ENCODE peak calls at places on chromosomes 11 and 22, in eight cellular contexts. O is CD8-positive, alpha-beta T cell; L is adrenal gland; F is PC-3; P is A549; Z is psoas muscle; W is right lobe of liver; I is HAP-1. Y is an unnamed sample. For H3K4me1, the result is how much of the 10 kb centered on the place peaks cover.

GRCh38 chr22:34604312-34604711 is 461.6 kb upstream of the ISX start:
- DNase-seq in F (no peak), L (no peak), W (no peak), P (no peak), I (no peak), O (no peak), Z (no peak), Y (no peak)

GRCh38 chr11:66119348-66120133 is 49.5 kb downstream of the PACS1 start:
- DNase-seq in W (no peak), F (peak), I (no peak), P (peak), Z (no peak), L (peak), O (no peak), Y (peak)

GRCh38 chr11:70067591-70068341 is 10.4 kb upstream of the ANO1 start:
- DNase-seq in I (no peak), L (no peak), O (no peak), W (no peak), F (peak), P (no peak), Z (no peak), Y (no peak)

GRCh38 chr22:49077036-49077393 is 750.7 kb downstream of the BRD1 start:
- DNase-seq in W (no peak), O (no peak), I (no peak), F (no peak), P (no peak), L (no peak), Z (peak), Y (no peak)

GRCh38 chr11:44138980-44139379 is 43.5 kb downstream of the EXT2 start:
- DNase-seq in W (no peak), I (no peak), L (no peak), O (no peak), Z (no peak), P (no peak), F (no peak), Y (peak)

GRCh38 chr11:33021937-33022336 is 6.3 kb downstream of the DEPDC7 start:
- DNase-seq in F (no peak), L (no peak), P (no peak), Z (no peak), W (no peak), O (no peak), I (no peak), Y (no peak)

GRCh38 chr11:19524171-19524671 is 188.4 kb upstream of the NAV2 start:
- DNase-seq in L (peak), O (no peak), F (no peak), Z (no peak), P (no peak), W (peak), I (no peak), Y (no peak)

GRCh38 chr22:50002791-50003190 is 9.8 kb downstream of the IL17REL start:
- DNase-seq in F (no peak), I (no peak), L (no peak), P (no peak), W (no peak), O (no peak), Z (no peak), Y (peak)

GRCh38 chr22:44538518-44539315 is 40.7 kb upstream of the RTL6 start:
- DNase-seq in W (no peak), Z (no peak), L (no peak), O (no peak), I (no peak), F (no peak), P (no peak), Y (no peak)

GRCh38 chr11:35064114-35064800 is 74.7 kb upstream of the CD44 start:
- DNase-seq in P (no peak), F (no peak), L (no peak), Z (no peak), W (no peak), I (no peak), O (no peak), Y (peak)

GRCh38 chr11:101390539-101390938 is 193.3 kb downstream of the TRPC6 start:
- DNase-seq in Z (no peak), F (peak), O (no peak), L (no peak), W (no peak), I (no peak), P (no peak), Y (no peak)

GRCh38 chr11:76314741-76315090 is 66.2 kb downstream of the THAP12 start:
- DNase-seq in L (no peak), P (no peak), I (no peak), O (no peak), F (peak), W (no peak), Z (no peak), Y (peak)

GRCh38 chr11:122319011-122319410 is 203.0 kb upstream of the BLID start:
- DNase-seq in F (no peak), Z (no peak), L (no peak), P (no peak), O (no peak), I (no peak), W (no peak), Y (no peak)

GRCh38 chr11:34242037-34242625 is 115.7 kb downstream of the ABTB2 start:
- DNase-seq in L (no peak), Z (no peak), I (no peak), F (no peak), O (no peak), P (peak), W (no peak), Y (peak)

GRCh38 chr11:44301856-44302231 is 8.1 kb downstream of the ALX4 start:
- DNase-seq in O (no peak), F (peak), P (peak), W (no peak), I (no peak), L (peak), Z (no peak), Y (no peak)

GRCh38 chr11:13487661-13488030 is 8.2 kb downstream of the PTH start:
- DNase-seq in W (no peak), Z (no peak), I (no peak), L (no peak), P (peak), F (peak), O (peak), Y (no peak)

GRCh38 chr11:104372111-104372510 is 208.2 kb upstream of the PDGFD start:
- DNase-seq in O (no peak), L (no peak), I (no peak), P (no peak), F (no peak), Z (no peak), W (no peak), Y (no peak)

GRCh38 chr22:50084085-50084484 is 1.1 kb downstream of the MLC1 start:
- DNase-seq in Z (no peak), P (no peak), I (no peak), L (no peak), F (no peak), O (no peak), W (no peak), Y (no peak)

GRCh38 chr11:1150769-1151365 is 6.9 kb upstream of the MUC5AC start:
- DNase-seq in I (no peak), W (peak), Z (no peak), L (no peak), F (peak), P (no peak), O (no peak), Y (peak)

GRCh38 chr11:88814076-88814475 is 251.7 kb downstream of the GRM5 start:
- DNase-seq in I (no peak), Z (no peak), P (no peak), L (no peak), O (no peak), F (no peak), W (no peak), Y (no peak)

GRCh38 chr11:47233989-47234668 is 14.5 kb downstream of the ACP2 start:
- DNase-seq in F (peak), W (no peak), P (peak), Z (peak), I (no peak), O (no peak), L (peak), Y (peak)

GRCh38 chr11:104286129-104286528 is 122.2 kb upstream of the PDGFD start:
- DNase-seq in O (no peak), P (no peak), I (no peak), Z (no peak), F (no peak), L (no peak), W (no peak), Y (no peak)

GRCh38 chr11:120306519-120307242 is 18.4 kb upstream of the TLCD5 start:
- DNase-seq in P (peak), F (peak), W (no peak), Z (no peak), I (peak), O (no peak), L (peak), Y (peak)

GRCh38 chr11:4511846-4512245 is 29.4 kb downstream of the OR52K1 start:
- DNase-seq in O (no peak), L (no peak), P (no peak), F (no peak), I (no peak), W (no peak), Z (no peak), Y (no peak)

GRCh38 chr22:40387758-40388157 is 17.4 kb downstream of the SGSM3 start:
- DNase-seq in P (no peak), L (no peak), W (no peak), I (no peak), O (no peak), Z (no peak), F (peak), Y (no peak)

GRCh38 chr11:69486773-69487266 is 5.4 kb downstream of the LINC01488 start:
- DNase-seq in P (no peak), L (no peak), W (peak), F (no peak), Z (peak), I (no peak), O (no peak), Y (no peak)

GRCh38 chr11:40338739-40339138 is 1120.7 kb downstream of the LRRC4C start:
- DNase-seq in W (no peak), O (no peak), P (no peak), F (peak), I (no peak), Z (no peak), L (no peak), Y (peak)

DNA sequence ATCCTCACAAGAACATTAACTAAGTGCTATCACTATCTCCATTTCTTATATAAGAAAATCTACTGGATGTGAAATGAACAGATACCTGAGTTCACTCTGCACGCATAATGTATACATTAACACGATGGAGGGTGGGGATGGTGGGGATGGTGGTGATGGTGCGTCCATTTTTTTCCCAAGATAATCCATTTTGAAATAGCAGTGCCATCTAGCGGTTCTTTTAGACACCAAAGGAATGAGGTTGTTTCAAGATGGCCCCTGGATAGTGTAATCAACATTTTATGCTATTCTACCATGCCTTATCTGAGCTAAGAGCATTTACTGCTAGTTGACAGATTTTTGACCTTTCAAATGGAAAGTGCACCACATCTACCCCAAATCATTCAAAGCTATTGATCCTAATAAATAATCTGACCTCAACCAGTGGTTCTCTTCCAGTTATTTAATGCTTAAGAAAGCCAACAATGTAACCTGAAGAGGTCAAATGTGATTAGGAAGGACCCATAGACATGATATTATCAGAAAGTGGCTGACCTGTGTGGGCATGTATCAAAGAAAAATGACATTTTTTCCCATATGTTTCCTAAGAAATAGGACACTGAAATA is 714.7 kb upstream of the TENM4 start:
- DNase-seq in L (no peak), I (peak), W (no peak), F (peak), Z (no peak), O (no peak), P (peak), Y (no peak)
- H3K4me1 ChIP-seq in L (under half), I (under half), W (under half), F (under half), Z (under half), O (under half), P (under half), Y (under half)

GRCh38 chr11:125496465-125496817 is 376 bp upstream of the FEZ1 start:
- DNase-seq in L (no peak), I (no peak), W (no peak), Z (no peak), F (no peak), O (no peak), P (no peak), Y (no peak)
- H3K4me1 ChIP-seq in L (under half), I (under half), W (under half), Z (under half), F (under half), O (under half), P (under half), Y (under half)

GRCh38 chr22:46001426-46002106 is 24.6 kb upstream of the WNT7B start:
- DNase-seq in Z (peak), I (no peak), P (no peak), F (no peak), W (peak), O (no peak), L (no peak), Y (no peak)
- H3K4me1 ChIP-seq in Z (under half), I (under half), P (under half), F (under half), W (under half), O (under half), L (half or more), Y (half or more)

GRCh38 chr11:72039108-72039850 is 40.6 kb downstream of the IL18BP start:
- DNase-seq in I (no peak), W (no peak), P (no peak), Z (no peak), L (no peak), O (no peak), F (no peak), Y (peak)

GRCh38 chr11:72040497-72041363 is 39.6 kb downstream of the NUMA1 start:
- DNase-seq in L (peak), O (peak), F (peak), W (peak), P (peak), I (peak), Z (peak), Y (peak)

GRCh38 chr11:72038491-72038890 is 39.8 kb downstream of the IL18BP start:
- DNase-seq in Z (peak), L (peak), W (no peak), O (no peak), P (no peak), I (no peak), F (peak), Y (peak)

GRCh38 chr11:72042059-72042425 is 38.3 kb downstream of the NUMA1 start:
- DNase-seq in W (no peak), O (no peak), Z (no peak), I (no peak), L (no peak), F (no peak), P (no peak), Y (no peak)

GRCh38 chr11:72041364-72042058 is 38.8 kb downstream of the NUMA1 start:
- DNase-seq in Z (peak), L (peak), P (peak), I (peak), F (peak), W (peak), O (peak), Y (peak)
- H3K4me1 ChIP-seq in Z (under half), L (under half), P (under half), I (under half), F (under half), W (under half), O (half or more), Y (under half)

GRCh38 chr11:6607190-6607635 is 3.6 kb downstream of the ILK start:
- DNase-seq in L (no peak), Z (no peak), W (no peak), O (no peak), F (no peak), P (no peak), I (no peak), Y (peak)
- H3K4me1 ChIP-seq in L (half or more), Z (half or more), W (under half), O (half or more), F (under half), P (under half), I (under half), Y (half or more)

DNA sequence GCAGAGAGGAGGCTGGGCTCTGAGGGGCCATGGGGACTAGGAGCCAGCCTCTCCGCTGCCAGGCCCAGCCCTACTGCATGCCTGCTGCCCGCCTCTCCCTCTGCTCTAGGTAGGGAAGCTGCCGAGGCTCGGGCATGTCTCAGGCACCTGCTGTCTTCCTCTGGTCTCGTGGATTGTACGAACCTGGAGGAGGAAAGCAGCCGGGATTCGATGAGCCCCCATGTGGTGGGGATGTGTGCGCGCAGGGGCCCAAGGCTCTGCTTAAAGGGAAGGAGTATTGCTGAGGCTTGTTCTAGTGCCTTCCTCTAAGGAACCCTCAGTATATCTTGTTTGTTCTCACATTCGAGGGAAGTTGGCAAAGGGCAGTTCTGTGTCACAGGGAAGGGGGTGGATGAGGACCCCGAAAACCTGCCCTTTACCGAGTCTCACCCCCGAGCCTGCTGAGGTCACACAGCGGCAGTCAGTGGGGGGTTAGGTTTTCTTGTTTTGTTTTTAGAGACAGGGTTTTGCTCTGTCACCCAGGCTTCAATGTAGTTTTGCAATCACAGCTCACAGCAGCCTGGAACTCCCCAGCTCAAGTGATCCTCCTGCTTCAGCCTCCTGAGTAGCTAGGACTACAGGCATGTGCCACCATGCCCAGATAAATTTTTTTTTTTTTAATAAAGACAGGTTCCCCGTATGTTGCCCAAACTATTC is 21.3 kb downstream of the DAGLA start:
- DNase-seq in L (no peak), W (no peak), P (no peak), F (peak), Z (peak), O (no peak), I (peak), Y (no peak)
- H3K4me1 ChIP-seq in L (under half), W (under half), P (half or more), F (half or more), Z (half or more), O (under half), I (under half), Y (under half)

GRCh38 chr22:20946080-20946986 is 20.7 kb upstream of the AIFM3 start:
- DNase-seq in P (no peak), I (no peak), O (no peak), F (peak), W (no peak), Z (no peak), L (no peak), Y (peak)
- H3K4me1 ChIP-seq in P (under half), I (under half), O (under half), F (under half), W (under half), Z (under half), L (under half), Y (under half)

DNA sequence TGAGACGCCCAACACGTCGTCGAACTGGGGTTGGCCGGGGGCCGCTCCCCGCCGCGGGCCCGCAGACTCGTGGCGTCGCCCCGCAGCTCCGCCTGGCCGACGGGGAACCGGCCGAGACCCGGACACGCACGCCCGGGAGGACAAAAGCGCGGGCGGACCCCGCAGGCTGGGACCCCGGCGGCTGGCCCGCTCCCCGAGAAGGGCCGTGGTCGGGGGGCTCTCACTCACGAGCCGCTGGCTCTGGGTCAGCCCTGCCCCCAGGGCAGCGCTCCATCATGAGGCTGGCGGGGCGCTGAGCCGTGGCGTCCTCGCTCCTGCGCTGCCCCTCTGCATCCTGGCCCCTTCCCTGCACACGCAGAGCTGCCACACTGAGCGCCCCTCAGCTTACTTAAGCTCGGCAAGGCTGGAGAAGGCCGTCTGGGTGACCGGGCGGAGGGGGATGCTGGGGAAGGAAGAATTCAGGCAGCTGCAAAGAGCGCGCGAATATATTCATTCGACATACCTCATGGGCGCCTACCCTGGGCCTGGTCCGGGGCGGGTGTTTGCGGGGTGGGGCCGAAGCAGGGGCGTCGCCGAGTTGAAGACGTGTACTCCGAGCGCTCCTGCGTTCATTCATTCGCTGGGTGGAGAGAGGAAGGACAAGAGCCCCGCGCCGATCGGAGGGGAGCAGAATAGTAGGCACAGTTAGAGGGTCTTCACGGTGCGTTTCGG is 579 bp upstream of the CYB5R2 start:
- DNase-seq in O (no peak), P (no peak), Z (no peak), I (no peak), W (no peak), F (no peak), L (no peak), Y (no peak)
- H3K4me1 ChIP-seq in O (under half), P (under half), Z (under half), I (under half), W (under half), F (under half), L (under half), Y (under half)

DNA sequence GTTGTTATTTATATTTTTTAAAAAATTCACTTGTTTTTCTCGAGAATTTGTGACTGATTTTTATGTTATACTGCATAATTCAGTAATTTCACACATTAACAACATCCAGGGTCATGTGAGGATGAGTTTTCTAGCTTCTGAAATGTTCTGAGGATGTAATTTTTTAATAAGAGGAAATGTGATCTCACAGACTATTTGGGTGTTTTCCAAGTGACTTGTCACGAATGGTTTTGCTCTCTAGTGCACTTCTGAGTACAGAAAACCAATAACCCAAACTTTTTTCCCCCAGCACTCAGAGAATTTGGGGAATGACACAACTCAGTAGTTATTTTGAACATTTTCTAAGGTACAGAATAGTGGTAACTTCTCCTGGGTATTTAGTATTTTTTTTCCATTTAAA is 821.1 kb upstream of the ARHGAP42 start:
- DNase-seq in F (no peak), L (no peak), W (no peak), P (no peak), Z (no peak), I (no peak), O (no peak), Y (peak)
- H3K4me1 ChIP-seq in F (under half), L (under half), W (under half), P (under half), Z (under half), I (under half), O (under half), Y (under half)

Y was measured in astrocyte.